ENCODE peak calls at places on chromosomes 7 and 10, in nine cellular contexts. K is cortex of kidney, E is NCI-H2081, Y is HEK293T, G is HFF-Myc, M is caudate nucleus, V is memory B cell, X is NCI-H1930, O is amniotic stem cell. J is an unnamed sample.

GRCh38 chr10:132154440-132154839 is 32.3 kb upstream of the DPYSL4 start:
- DNase-seq in K (no peak), E (no peak), Y (no peak), G (no peak), M (no peak), V (no peak), X (no peak), O (no peak), J (no peak)

GRCh38 chr7:157769016-157769869 is 432.4 kb downstream of the DNAJB6 start:
- DNase-seq in K (no peak), E (peak; percentile 72), Y (no peak), G (no peak), M (no peak), V (no peak), X (no peak), O (no peak), J (no peak)

GRCh38 chr7:39622609-39623311 is 612 bp upstream of the RALA start:
- DNase-seq in K (no peak), E (no peak), Y (no peak), G (no peak), M (no peak), V (no peak), X (no peak), O (no peak), J (peak; percentile 1)

GRCh38 chr7:149476791-149477190 is 15.9 kb upstream of the ZNF777 start:
- DNase-seq in K (no peak), E (no peak), Y (no peak), G (no peak), M (no peak), V (no peak), X (no peak), O (no peak), J (no peak)

GRCh38 chr10:73788864-73789658 is 3.7 kb downstream of the ZSWIM8 start:
- DNase-seq in K (no peak), E (no peak), Y (no peak), G (no peak), M (no peak), V (no peak), X (no peak), O (no peak), J (no peak)

GRCh38 chr10:73793456-73793855 is 8.1 kb downstream of the ZSWIM8 start:
- DNase-seq in K (no peak), E (no peak), Y (no peak), G (no peak), M (no peak), V (no peak), X (no peak), O (no peak), J (no peak)

GRCh38 chr7:142365410-142365842 is 107.6 kb upstream of the PRSS58 start:
- DNase-seq in K (no peak), E (no peak), Y (no peak), G (no peak), M (no peak), V (no peak), X (no peak), O (no peak), J (no peak)

GRCh38 chr7:140641532-140642191 is 1.0 kb upstream of the DENND2A start:
- DNase-seq in K (no peak), E (no peak), Y (no peak), G (no peak), M (no peak), V (no peak), X (no peak), O (no peak), J (no peak)

GRCh38 chr7:75039166-75039565 is 34.4 kb downstream of the RCC1L start:
- DNase-seq in K (no peak), E (no peak), Y (no peak), G (no peak), M (no peak), V (no peak), X (no peak), O (no peak), J (no peak)

GRCh38 chr7:66099232-66099550 is 15.5 kb upstream of the CRCP start:
- DNase-seq in K (no peak), E (no peak), Y (no peak), G (no peak), M (no peak), V (no peak), X (no peak), O (no peak), J (no peak)

GRCh38 chr10:69558559-69558958 is 14.7 kb downstream of the NEUROG3 start:
- DNase-seq in K (no peak), E (no peak), Y (no peak), G (no peak), M (no peak), V (no peak), X (no peak), O (no peak), J (no peak)

GRCh38 chr10:28072573-28072972 is 73.7 kb upstream of the ODAD2 start:
- DNase-seq in K (no peak), E (no peak), Y (no peak), G (no peak), M (no peak), V (no peak), X (no peak), O (no peak), J (no peak)

GRCh38 chr10:101489355-101489754 is 98.7 kb downstream of the POLL start:
- DNase-seq in K (no peak), E (peak; percentile 67), Y (peak; percentile 42), G (peak; percentile 10), M (no peak), V (no peak), X (no peak), O (no peak), J (no peak)

GRCh38 chr7:157411580-157411979 is 74.8 kb downstream of the DNAJB6 start:
- DNase-seq in K (no peak), E (no peak), Y (no peak), G (no peak), M (no peak), V (no peak), X (no peak), O (no peak), J (peak; percentile 70)

GRCh38 chr10:100216006-100216405 is 13.4 kb downstream of the CHUK start:
- DNase-seq in K (no peak), E (no peak), Y (no peak), G (no peak), M (no peak), V (no peak), X (no peak), O (no peak), J (no peak)

GRCh38 chr10:86355571-86356038 is 11.0 kb downstream of the GRID1 start:
- DNase-seq in K (no peak), E (peak; percentile 32), Y (no peak), G (no peak), M (peak; percentile 80), V (no peak), X (no peak), O (no peak), J (no peak)

GRCh38 chr7:74183653-74184450 is 9.7 kb downstream of the EIF4H start:
- DNase-seq in K (no peak), E (no peak), Y (no peak), G (no peak), M (no peak), V (no peak), X (no peak), O (no peak), J (no peak)

GRCh38 chr7:131506597-131506996 is 49.8 kb downstream of the PODXL start:
- DNase-seq in K (no peak), E (no peak), Y (no peak), G (no peak), M (no peak), V (no peak), X (no peak), O (no peak), J (no peak)

GRCh38 chr7:55343002-55343781 is 21.9 kb upstream of the LANCL2 start:
- DNase-seq in K (no peak), E (no peak), Y (no peak), G (no peak), M (no peak), V (no peak), X (no peak), O (no peak), J (no peak)

GRCh38 chr10:12018438-12019342 is 23.9 kb downstream of the UPF2 start:
- DNase-seq in K (no peak), E (no peak), Y (no peak), G (no peak), M (no peak), V (no peak), X (no peak), O (no peak), J (no peak)

GRCh38 chr7:137287651-137288258 is 55.8 kb downstream of the PTN start:
- DNase-seq in K (no peak), E (no peak), Y (no peak), G (no peak), M (no peak), V (no peak), X (no peak), O (no peak), J (no peak)

GRCh38 chr7:5598261-5598761 is 174.7 kb upstream of the TNRC18 start:
- DNase-seq in K (no peak), E (no peak), Y (no peak), G (no peak), M (no peak), V (no peak), X (no peak), O (no peak), J (no peak)

GRCh38 chr7:106895246-106895864 is 30.3 kb downstream of the PIK3CG start:
- DNase-seq in K (no peak), E (no peak), Y (no peak), G (no peak), M (no peak), V (peak; percentile 23), X (no peak), O (no peak), J (no peak)

GRCh38 chr10:2867788-2868299 is 199.5 kb upstream of the PFKP start:
- DNase-seq in K (no peak), E (no peak), Y (no peak), G (no peak), M (no peak), V (no peak), X (no peak), O (no peak), J (no peak)

GRCh38 chr7:111089822-111090426 is 1.0 kb upstream of the LRRN3 start:
- DNase-seq in K (no peak), E (peak; percentile 74), Y (peak; percentile 34), G (no peak), M (no peak), V (peak; percentile 4), X (no peak), O (no peak), J (no peak)

GRCh38 chr10:114767589-114768393 is 53.8 kb upstream of the FHIP2A start:
- DNase-seq in K (no peak), E (peak; percentile 13), Y (peak; percentile 59), G (no peak), M (no peak), V (no peak), X (no peak), O (no peak), J (no peak)

GRCh38 chr7:123966936-123967335 is 41.9 kb downstream of the SPAM1 start:
- DNase-seq in K (no peak), E (no peak), Y (no peak), G (no peak), M (no peak), V (no peak), X (no peak), O (no peak), J (no peak)